ENCODE peak calls at places on chromosomes 4 and X, in six cellular contexts. Q, N, Z, G, I and T are unnamed samples.

GRCh38 chr4:23613782-23614181 is 276.1 kb downstream of the PPARGC1A start:
- DNase-seq in Q (no peak), Z (no peak), I (no peak), G (no peak), N (no peak), T (no peak)

GRCh38 chr4:23373269-23373668 is 516.6 kb downstream of the PPARGC1A start:
- DNase-seq in Q (no peak), N (peak; percentile 19), I (no peak), G (no peak), Z (no peak), T (no peak)

GRCh38 chr4:169956441-169956840 is 69.8 kb downstream of the MFAP3L start:
- DNase-seq in N (no peak), G (no peak), Q (no peak), I (no peak), Z (no peak), T (no peak)

GRCh38 chrX:22220941-22221340 is 51.8 kb upstream of the CBLL2 start:
- DNase-seq in Q (no peak), Z (peak; percentile 57), I (no peak), G (no peak), N (no peak), T (peak; percentile 65)

GRCh38 chr4:165905405-165906027 is 32.5 kb downstream of the TLL1 start:
- DNase-seq in G (no peak), N (no peak), Q (no peak), Z (peak; percentile 63), I (no peak), T (no peak)

GRCh38 chrX:132219343-132219768 is at the start of gene RAP2C:
- DNase-seq in G (peak; percentile 82), Q (peak; percentile 63), I (peak; percentile 81), Z (peak; percentile 67), N (peak; percentile 77), T (peak; percentile 63)

GRCh38 chr4:71232846-71233245 is 106.0 kb upstream of the SLC4A4 start:
- DNase-seq in Z (no peak), Q (no peak), G (no peak), I (no peak), N (no peak), T (no peak)

GRCh38 chrX:104370089-104370488 is 115.4 kb upstream of the ESX1 start:
- DNase-seq in Z (no peak), I (no peak), N (no peak), G (no peak), Q (no peak), T (no peak)

GRCh38 chr4:155134136-155134535 is 74.3 kb upstream of the NPY2R start:
- DNase-seq in N (no peak), Q (no peak), Z (peak; percentile 54), G (no peak), I (no peak), T (no peak)

GRCh38 chr4:151150821-151151580 is 51.6 kb downstream of the RPS3A start:
- DNase-seq in Z (no peak), Q (no peak), I (no peak), G (no peak), N (no peak), T (no peak)

GRCh38 chr4:25379591-25379990 is 2.5 kb downstream of the ANAPC4 start:
- DNase-seq in N (no peak), Z (no peak), Q (no peak), G (no peak), I (no peak), T (no peak)
- H3K4me3 ChIP-seq in N (no peak overlapping the region), Z (no peak overlapping the region), Q (no peak overlapping the region), G (no peak overlapping the region), I (no peak overlapping the region), T (no peak overlapping the region)

GRCh38 chr4:794911-795725 is 30.8 kb downstream of the CPLX1 start:
- DNase-seq in G (no peak), I (no peak), Z (no peak), N (no peak), Q (peak; percentile 6), T (no peak)
- H3K4me3 ChIP-seq in G (no peak overlapping the region), I (no peak overlapping the region), Z (no peak overlapping the region), N (peak overlapping the region; percentile 52), Q (no peak overlapping the region), T (no peak overlapping the region)

DNA sequence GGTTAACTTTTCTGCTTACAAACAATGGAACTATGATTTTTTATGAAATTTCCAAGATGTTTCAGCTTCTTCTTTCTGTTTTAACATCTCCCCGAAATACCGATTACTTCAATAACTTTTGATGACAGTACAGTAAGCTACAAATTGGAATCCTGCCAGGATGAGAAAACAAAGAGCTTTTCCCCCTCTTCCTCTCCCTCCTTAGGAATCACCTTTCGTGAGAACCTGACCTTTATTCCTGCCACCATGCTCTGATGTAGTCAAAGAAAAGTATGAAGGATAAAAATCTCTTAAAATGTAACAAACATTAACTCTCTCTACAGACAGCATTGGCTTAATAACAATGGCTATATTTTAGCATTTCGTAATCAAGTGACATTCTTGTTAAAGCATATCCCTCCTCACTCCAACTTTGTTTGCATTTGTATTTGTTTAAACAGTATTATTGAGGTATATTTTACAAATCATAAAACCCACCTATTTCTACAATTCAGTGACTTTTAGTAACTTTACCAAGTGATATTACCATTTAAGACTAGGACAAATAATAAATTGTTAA is 148.7 kb upstream of the NAP1L5 start:
- DNase-seq in Q (no peak), N (no peak), Z (peak; percentile 45), I (no peak), G (no peak), T (no peak)
- H3K4me3 ChIP-seq in Q (no peak overlapping the region), N (no peak overlapping the region), Z (no peak overlapping the region), I (no peak overlapping the region), G (no peak overlapping the region), T (no peak overlapping the region)

GRCh38 chr4:48490680-48491513 is 845 bp downstream of the ZAR1 start:
- DNase-seq in Q (no peak), Z (no peak), N (peak; percentile 14), I (no peak), G (no peak), T (no peak)
- H3K4me3 ChIP-seq in Q (no peak overlapping the region), Z (no peak overlapping the region), N (peak overlapping the region; percentile 58), I (no peak overlapping the region), G (no peak overlapping the region), T (peak overlapping the region; percentile 33)